ENCODE peak calls at places on chromosome 10, in four cellular contexts. Y, B, X and U are unnamed samples.

GRCh38 chr10:75593690-75594556 is 162.5 kb downstream of the LRMDA start:
- DNase-seq in Y (no peak), B (no peak), X (no peak), U (no peak)

GRCh38 chr10:7408494-7409044 is 2.3 kb downstream of the SFMBT2 start:
- DNase-seq in Y (no peak), B (peak), X (peak), U (no peak)

GRCh38 chr10:51711519-51711891 is 12.1 kb upstream of the CSTF2T start:
- DNase-seq in Y (no peak), B (no peak), X (no peak), U (no peak)

GRCh38 chr10:18545626-18546025 is 105.8 kb downstream of the NSUN6 start:
- DNase-seq in Y (no peak), B (no peak), X (no peak), U (no peak)

GRCh38 chr10:77943086-77943901 is 16.7 kb upstream of the DLG5 start:
- DNase-seq in Y (no peak), B (no peak), X (no peak), U (no peak)

GRCh38 chr10:102230264-102230860 is 4.3 kb downstream of the ELOVL3 start:
- DNase-seq in Y (no peak), B (no peak), X (no peak), U (no peak)

GRCh38 chr10:103452714-103453230 is 602 bp upstream of the CALHM2 start:
- DNase-seq in Y (no peak), B (no peak), X (no peak), U (no peak)

GRCh38 chr10:24430591-24430990 is 221.7 kb downstream of the KIAA1217 start:
- DNase-seq in Y (no peak), B (no peak), X (no peak), U (no peak)

GRCh38 chr10:17805921-17806577 is 3.1 kb upstream of the MRC1 start:
- DNase-seq in Y (no peak), B (no peak), X (no peak), U (no peak)

GRCh38 chr10:93614101-93614825 is 1.9 kb downstream of the PDE6C start:
- DNase-seq in Y (no peak), B (no peak), X (no peak), U (no peak)

GRCh38 chr10:105112862-105113261 is 471.8 kb downstream of the SORCS3 start:
- DNase-seq in Y (no peak), B (no peak), X (no peak), U (no peak)

GRCh38 chr10:16182688-16183087 is 254.1 kb upstream of the PTER start:
- DNase-seq in Y (no peak), B (no peak), X (no peak), U (no peak)

GRCh38 chr10:17144757-17145156 is 15.1 kb upstream of the CUBN start:
- DNase-seq in Y (no peak), B (no peak), X (no peak), U (no peak)

GRCh38 chr10:33341638-33342037 is 7.2 kb upstream of the NRP1 start:
- DNase-seq in Y (no peak), B (no peak), X (no peak), U (no peak)

GRCh38 chr10:70916241-70916640 is 27.9 kb upstream of the PCBD1 start:
- DNase-seq in Y (no peak), B (no peak), X (no peak), U (no peak)

GRCh38 chr10:124231188-124232135 is 138.1 kb upstream of the CHST15 start:
- DNase-seq in Y (no peak), B (no peak), X (peak), U (no peak)

GRCh38 chr10:49534670-49535381 is 4.1 kb downstream of the ERCC6 start:
- DNase-seq in Y (no peak), B (no peak), X (no peak), U (no peak)

GRCh38 chr10:7861509-7862120 is 43.3 kb downstream of the TAF3 start:
- DNase-seq in Y (no peak), B (no peak), X (no peak), U (no peak)